ENCODE peak calls at places on chromosomes 2 and 18, in five cellular contexts. One of them, this sample, is unnamed.

GRCh38 chr2:37585295-37585908 is 86.0 kb downstream of the CDC42EP3 start:
- DNase-seq in fibroblast of lung: peak
- DNase-seq in Caco-2: peak
- DNase-seq in GM23338: peak
- DNase-seq in AG09309: no peak
- DNase-seq in this sample: no peak

GRCh38 chr18:44777429-44778192 is 96.9 kb downstream of the SETBP1 start:
- DNase-seq in AG09309: no peak
- DNase-seq in Caco-2: no peak
- DNase-seq in fibroblast of lung: no peak
- DNase-seq in GM23338: no peak
- DNase-seq in this sample: no peak

GRCh38 chr2:181025004-181025403 is 44.6 kb downstream of the UBE2E3 start:
- DNase-seq in fibroblast of lung: no peak
- DNase-seq in GM23338: no peak
- DNase-seq in AG09309: no peak
- DNase-seq in Caco-2: no peak
- DNase-seq in this sample: no peak

GRCh38 chr2:19207452-19207851 is 151.0 kb downstream of the OSR1 start:
- DNase-seq in GM23338: no peak
- DNase-seq in Caco-2: no peak
- DNase-seq in AG09309: no peak
- DNase-seq in fibroblast of lung: no peak
- DNase-seq in this sample: no peak

GRCh38 chr2:127023504-127023903 is 83.5 kb downstream of the BIN1 start:
- DNase-seq in fibroblast of lung: no peak
- DNase-seq in GM23338: no peak
- DNase-seq in Caco-2: no peak
- DNase-seq in AG09309: no peak
- DNase-seq in this sample: no peak

GRCh38 chr18:22505136-22505535 is 87.4 kb upstream of the CTAGE1 start:
- DNase-seq in Caco-2: no peak
- DNase-seq in GM23338: no peak
- DNase-seq in AG09309: no peak
- DNase-seq in fibroblast of lung: peak
- DNase-seq in this sample: peak

GRCh38 chr2:160055726-160056108 is 6.7 kb downstream of the PLA2R1 start:
- DNase-seq in GM23338: no peak
- DNase-seq in fibroblast of lung: no peak
- DNase-seq in AG09309: no peak
- DNase-seq in Caco-2: no peak
- DNase-seq in this sample: no peak

GRCh38 chr2:48414640-48414979 is 115.3 kb upstream of the STON1 start:
- DNase-seq in fibroblast of lung: no peak
- DNase-seq in GM23338: no peak
- DNase-seq in Caco-2: no peak
- DNase-seq in AG09309: no peak
- DNase-seq in this sample: no peak

GRCh38 chr2:189337648-189338047 is 103.6 kb upstream of the WDR75 start:
- DNase-seq in Caco-2: no peak
- DNase-seq in GM23338: no peak
- DNase-seq in fibroblast of lung: peak
- DNase-seq in AG09309: peak
- DNase-seq in this sample: peak

GRCh38 chr2:6800553-6800952 is 65.2 kb downstream of the CMPK2 start:
- DNase-seq in AG09309: no peak
- DNase-seq in Caco-2: no peak
- DNase-seq in fibroblast of lung: peak
- DNase-seq in GM23338: no peak
- DNase-seq in this sample: no peak

GRCh38 chr2:172735646-172736418 is at the start of gene RAPGEF4:
- DNase-seq in AG09309: no peak
- DNase-seq in fibroblast of lung: peak
- DNase-seq in GM23338: peak
- DNase-seq in Caco-2: no peak
- DNase-seq in this sample: no peak

GRCh38 chr2:16506366-16506765 is 159.3 kb downstream of the CYRIA start:
- DNase-seq in GM23338: no peak
- DNase-seq in Caco-2: peak
- DNase-seq in AG09309: no peak
- DNase-seq in fibroblast of lung: no peak
- DNase-seq in this sample: no peak

GRCh38 chr2:171109020-171109419 is 51.7 kb downstream of the TLK1 start:
- DNase-seq in AG09309: no peak
- DNase-seq in GM23338: no peak
- DNase-seq in Caco-2: no peak
- DNase-seq in fibroblast of lung: no peak
- DNase-seq in this sample: no peak

GRCh38 chr2:109728809-109729208 is 65.3 kb upstream of the RGPD5 start:
- DNase-seq in fibroblast of lung: no peak
- DNase-seq in AG09309: no peak
- DNase-seq in Caco-2: no peak
- DNase-seq in GM23338: no peak
- DNase-seq in this sample: peak

GRCh38 chr2:20972110-20972509 is 71.8 kb downstream of the APOB start:
- DNase-seq in GM23338: no peak
- DNase-seq in Caco-2: no peak
- DNase-seq in fibroblast of lung: no peak
- DNase-seq in AG09309: no peak
- DNase-seq in this sample: no peak

GRCh38 chr2:95374029-95374428 is 28.5 kb upstream of the FAHD2A start:
- DNase-seq in GM23338: no peak
- DNase-seq in Caco-2: no peak
- DNase-seq in AG09309: no peak
- DNase-seq in fibroblast of lung: no peak
- DNase-seq in this sample: no peak

GRCh38 chr18:13611058-13611615 is 115.2 kb downstream of the FAM210A start:
- DNase-seq in GM23338: peak
- DNase-seq in AG09309: no peak
- DNase-seq in fibroblast of lung: peak
- DNase-seq in Caco-2: no peak
- DNase-seq in this sample: no peak

GRCh38 chr2:72892506-72893173 is 5.4 kb downstream of the SPR start:
- DNase-seq in fibroblast of lung: peak
- DNase-seq in GM23338: peak
- DNase-seq in Caco-2: peak
- DNase-seq in AG09309: no peak
- DNase-seq in this sample: peak

GRCh38 chr2:230901006-230901405 is 24.0 kb downstream of the GPR55 start:
- DNase-seq in Caco-2: no peak
- DNase-seq in fibroblast of lung: no peak
- DNase-seq in GM23338: no peak
- DNase-seq in AG09309: no peak
- DNase-seq in this sample: no peak

GRCh38 chr2:64250751-64251405 is 106.7 kb upstream of the PELI1 start:
- DNase-seq in GM23338: peak
- DNase-seq in AG09309: no peak
- DNase-seq in fibroblast of lung: no peak
- DNase-seq in Caco-2: no peak
- DNase-seq in this sample: no peak

GRCh38 chr18:77115461-77115907 is 17.1 kb downstream of the MBP start:
- DNase-seq in Caco-2: no peak
- DNase-seq in fibroblast of lung: no peak
- DNase-seq in AG09309: no peak
- DNase-seq in GM23338: no peak
- DNase-seq in this sample: no peak

GRCh38 chr18:39007523-39007922 is 1441.9 kb upstream of the CELF4 start:
- DNase-seq in GM23338: no peak
- DNase-seq in Caco-2: no peak
- DNase-seq in AG09309: no peak
- DNase-seq in fibroblast of lung: no peak
- DNase-seq in this sample: no peak

GRCh38 chr2:190451561-190452176 is 43.5 kb downstream of the MFSD6 start:
- DNase-seq in AG09309: no peak
- DNase-seq in GM23338: no peak
- DNase-seq in Caco-2: no peak
- DNase-seq in fibroblast of lung: peak
- DNase-seq in this sample: peak

DNA sequence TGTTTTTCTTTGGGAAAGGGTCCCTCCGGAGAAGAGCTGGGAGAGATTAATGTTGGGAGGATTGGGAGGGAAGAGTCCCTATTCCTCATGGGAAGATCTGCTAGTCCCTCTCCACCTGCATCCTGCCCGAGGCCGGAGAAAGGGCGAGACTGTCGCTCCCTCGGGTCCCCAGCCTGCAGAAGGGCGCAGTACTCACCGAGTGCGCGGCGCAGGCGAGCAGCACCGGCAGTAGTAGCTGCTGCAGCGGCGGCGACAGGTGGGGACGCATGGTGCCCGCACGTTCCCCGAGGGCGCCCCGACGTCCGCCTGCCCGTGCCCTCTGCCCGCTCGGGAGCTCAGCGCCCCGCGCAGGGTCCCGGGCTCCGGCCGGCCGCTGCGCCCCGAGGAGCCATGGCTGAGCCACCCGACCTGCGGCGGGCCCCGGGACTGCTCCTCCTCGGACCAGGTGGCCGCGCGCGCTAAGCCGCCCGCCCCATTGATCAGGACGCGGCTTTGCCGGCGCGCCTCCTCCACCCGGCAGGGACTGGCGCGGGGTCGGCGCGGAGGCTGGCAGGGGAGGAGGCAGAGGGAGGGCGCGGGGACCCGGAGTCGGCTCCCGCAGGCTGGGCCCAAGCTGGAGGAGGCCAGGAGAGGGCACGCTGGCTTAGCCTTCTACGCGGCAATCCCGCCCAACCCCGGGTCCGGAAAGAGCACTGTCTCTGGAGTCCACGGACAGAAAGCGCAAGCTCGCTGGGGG is at the start of gene SCTR:
- DNase-seq in GM23338: peak
- DNase-seq in AG09309: no peak
- DNase-seq in fibroblast of lung: no peak
- DNase-seq in Caco-2: no peak
- DNase-seq in this sample: no peak
- H3K4me3 ChIP-seq in GM23338: peak
- H3K4me3 ChIP-seq in AG09309: no peak
- H3K4me3 ChIP-seq in fibroblast of lung: no peak
- H3K4me3 ChIP-seq in Caco-2: no peak
- H3K4me3 ChIP-seq in this sample: no peak

GRCh38 chr18:66557091-66557490 is 46.8 kb downstream of the CDH19 start:
- DNase-seq in AG09309: no peak
- DNase-seq in fibroblast of lung: no peak
- DNase-seq in GM23338: no peak
- DNase-seq in Caco-2: no peak
- DNase-seq in this sample: no peak

GRCh38 chr18:66558773-66559172 is 45.1 kb downstream of the CDH19 start:
- DNase-seq in fibroblast of lung: peak
- DNase-seq in Caco-2: no peak
- DNase-seq in GM23338: no peak
- DNase-seq in AG09309: no peak
- DNase-seq in this sample: no peak

GRCh38 chr18:66562279-66562678 is 41.6 kb downstream of the CDH19 start:
- DNase-seq in Caco-2: no peak
- DNase-seq in GM23338: no peak
- DNase-seq in AG09309: no peak
- DNase-seq in fibroblast of lung: no peak
- DNase-seq in this sample: no peak

GRCh38 chr18:66564236-66564635 is 39.7 kb downstream of the CDH19 start:
- DNase-seq in fibroblast of lung: peak
- DNase-seq in GM23338: no peak
- DNase-seq in Caco-2: no peak
- DNase-seq in AG09309: no peak
- DNase-seq in this sample: no peak

DNA sequence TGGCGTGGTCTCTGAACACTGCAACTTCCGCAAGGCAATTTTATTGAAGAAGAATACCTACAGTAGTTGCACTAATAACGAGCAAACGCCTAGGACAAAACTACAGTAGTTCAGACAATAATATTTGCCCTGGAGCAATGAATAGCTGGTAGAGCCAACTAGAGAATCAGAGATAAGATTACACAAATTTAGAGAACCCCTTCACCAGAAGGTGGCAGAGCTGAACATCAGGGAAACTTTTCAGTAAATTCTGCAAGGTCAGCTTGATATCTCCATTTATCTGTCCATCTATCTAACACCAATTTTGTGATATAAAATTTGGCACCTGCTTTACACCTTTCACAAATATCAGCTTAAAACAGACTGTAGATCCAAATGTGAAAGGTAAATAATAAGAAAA is 43.8 kb downstream of the CDH19 start:
- DNase-seq in GM23338: peak
- DNase-seq in AG09309: no peak
- DNase-seq in Caco-2: no peak
- DNase-seq in fibroblast of lung: peak
- DNase-seq in this sample: no peak
- TF ChIP-seq CTCF in GM23338: peak
- TF ChIP-seq CTCF in AG09309: no peak
- TF ChIP-seq CTCF in Caco-2: no peak
- TF ChIP-seq CTCF in fibroblast of lung: no peak
- TF ChIP-seq CTCF in this sample: no peak

DNA sequence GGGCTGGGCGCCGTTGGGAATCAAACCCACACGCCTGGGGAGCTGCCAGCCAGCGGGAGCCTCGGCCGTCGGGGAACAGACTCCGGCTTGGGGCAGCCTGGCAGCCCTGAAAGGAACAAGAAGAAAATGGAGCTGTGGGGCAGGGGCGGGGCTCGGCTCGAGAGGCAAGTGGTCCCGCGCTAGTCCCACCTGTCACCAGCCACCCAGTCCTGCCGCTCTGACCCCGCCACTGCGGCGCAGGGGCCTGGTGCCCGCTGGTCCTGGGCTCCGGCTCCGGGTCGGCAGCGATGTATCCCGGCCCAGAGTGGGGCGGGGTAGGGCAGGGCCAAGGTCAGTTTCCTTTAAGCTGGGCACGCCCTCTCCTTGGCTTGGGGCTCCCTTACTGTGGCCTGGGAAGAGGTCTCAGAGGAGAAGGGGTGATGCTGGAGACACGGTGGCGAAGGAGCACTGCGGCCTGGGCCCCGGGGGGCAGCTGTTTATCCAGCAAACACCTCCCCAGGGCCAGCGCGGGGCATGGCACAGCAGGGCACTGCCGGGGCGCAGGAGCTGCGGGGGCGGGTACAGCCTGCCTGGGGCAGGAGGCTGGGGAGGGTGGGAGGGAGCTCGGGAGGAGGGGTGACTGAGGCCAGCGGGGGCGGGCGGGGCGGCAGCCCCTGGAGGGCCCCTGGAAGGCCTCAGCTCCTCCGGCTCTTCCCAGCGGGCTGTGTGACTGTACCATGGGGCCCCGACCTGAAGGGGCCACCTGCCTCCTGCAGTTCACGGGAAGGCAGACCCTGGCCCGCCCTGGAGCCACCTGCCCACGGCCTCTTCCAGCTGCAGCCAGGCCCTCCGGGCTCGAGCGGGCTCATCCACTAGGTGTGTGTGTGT is 15.6 kb downstream of the ODC1 start:
- DNase-seq in GM23338: peak
- DNase-seq in Caco-2: no peak
- DNase-seq in fibroblast of lung: no peak
- DNase-seq in AG09309: no peak
- DNase-seq in this sample: no peak
- H3K4me3 ChIP-seq in GM23338: peak
- H3K4me3 ChIP-seq in Caco-2: peak
- H3K4me3 ChIP-seq in fibroblast of lung: peak
- H3K4me3 ChIP-seq in AG09309: peak
- H3K4me3 ChIP-seq in this sample: no peak

DNA sequence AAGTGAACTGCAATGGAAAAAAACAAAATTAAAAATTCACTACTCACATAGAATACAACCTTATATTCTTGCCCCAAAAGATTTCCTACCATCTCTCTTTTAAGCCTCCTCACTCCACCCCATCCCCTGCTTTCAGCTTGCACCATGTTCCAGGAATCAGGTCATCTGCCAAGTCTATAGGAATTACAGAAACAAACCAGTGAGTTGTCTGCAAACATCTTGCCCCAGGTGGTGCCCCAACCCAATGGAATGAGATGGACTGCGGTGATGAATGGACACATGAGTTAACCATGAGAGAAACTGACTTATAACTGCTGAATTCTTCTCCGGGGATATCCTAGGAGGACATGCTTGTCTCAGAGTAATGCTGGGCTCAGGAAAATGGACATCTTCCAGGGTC is 350.1 kb downstream of the RND3 start:
- DNase-seq in AG09309: no peak
- DNase-seq in fibroblast of lung: no peak
- DNase-seq in Caco-2: no peak
- DNase-seq in GM23338: no peak
- DNase-seq in this sample: no peak
- TF ChIP-seq CTCF in AG09309: no peak
- TF ChIP-seq CTCF in fibroblast of lung: no peak
- TF ChIP-seq CTCF in Caco-2: no peak
- TF ChIP-seq CTCF in GM23338: no peak
- TF ChIP-seq CTCF in this sample: no peak

This sample was measured in foreskin fibroblast.